ENCODE peak calls at places on chromosome 17, in seven cellular contexts. M is CD8-positive, alpha-beta T cell; Y is A549; K is RWPE1; T is fibroblast of pulmonary artery; W is esophagus muscularis mucosa; H is neural crest cell. B is an unnamed sample.
A peak's percentile ranks its signal among the peaks of the same experiment; 100 is the strongest.

GRCh38 chr17:68437979-68438877 is 19.1 kb downstream of the WIPI1 start:
- DNase-seq in W (no peak), K (no peak), Y (no peak), H (no peak), M (no peak), T (peak; percentile 45), B (no peak)

GRCh38 chr17:7296189-7296861 is 1.9 kb upstream of the YBX2 start:
- DNase-seq in M (peak; percentile 54), Y (peak; percentile 86), T (peak; percentile 82), K (peak; percentile 55), H (peak; percentile 87), W (peak; percentile 98), B (peak; percentile 90)

GRCh38 chr17:82952019-82952418 is 112.2 kb upstream of the ZNF750 start:
- DNase-seq in K (no peak), M (no peak), Y (no peak), T (no peak), H (no peak), W (no peak), B (peak; percentile 62)

GRCh38 chr17:27821318-27821717 is 21.0 kb upstream of the NOS2 start:
- DNase-seq in T (no peak), H (no peak), K (no peak), W (peak; percentile 17), M (no peak), Y (no peak), B (no peak)

GRCh38 chr17:42536048-42536371 is at the start of gene NAGLU:
- DNase-seq in T (peak; percentile 89), Y (peak; percentile 100), M (peak; percentile 72), H (peak; percentile 79), K (peak; percentile 96), W (peak; percentile 99), B (peak; percentile 93)

GRCh38 chr17:82963104-82963950 is 116.1 kb upstream of the METRNL start:
- DNase-seq in T (peak; percentile 81), M (peak; percentile 14), K (peak; percentile 25), W (peak; percentile 94), H (peak; percentile 71), Y (no peak), B (peak; percentile 79)

GRCh38 chr17:71114911-71115668 is 945.8 kb downstream of the KCNJ2 start:
- DNase-seq in T (no peak), W (no peak), M (no peak), Y (no peak), H (no peak), K (no peak), B (no peak)

GRCh38 chr17:73696251-73696650 is 52.0 kb upstream of the SDK2 start:
- DNase-seq in Y (no peak), M (no peak), T (no peak), K (no peak), W (no peak), H (no peak), B (no peak)

GRCh38 chr17:40622509-40622928 is 25.1 kb downstream of the SMARCE1 start:
- DNase-seq in Y (no peak), M (no peak), K (no peak), T (no peak), H (no peak), W (no peak), B (no peak)

GRCh38 chr17:77746391-77746790 is 212.1 kb upstream of the TNRC6C start:
- DNase-seq in M (no peak), K (no peak), H (no peak), T (no peak), Y (no peak), W (no peak), B (no peak)

DNA sequence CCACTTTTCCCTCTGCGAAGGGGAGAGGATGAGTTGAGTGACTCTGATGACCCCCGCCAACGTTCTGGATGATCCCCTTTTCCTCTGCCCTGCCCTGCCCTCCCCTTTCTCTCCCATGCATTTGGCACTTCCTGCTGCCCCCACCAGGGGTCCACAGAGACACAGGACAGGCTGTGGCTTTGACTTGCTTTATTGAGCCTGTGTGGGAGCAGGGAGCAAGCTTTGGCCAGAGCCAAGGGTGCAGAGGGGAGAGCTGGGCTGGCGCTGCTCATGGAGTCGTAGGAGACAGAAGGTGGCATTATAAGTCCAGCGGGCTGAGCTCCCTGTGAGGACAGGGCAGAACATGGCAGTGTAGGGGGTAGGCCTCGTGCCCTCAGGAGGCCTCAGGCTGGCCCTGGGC is 1.6 kb downstream of the PPY start:
- DNase-seq in Y (peak; percentile 57), K (no peak), H (peak; percentile 69), T (peak; percentile 39), M (no peak), W (no peak), B (no peak)
- TF ChIP-seq CTCF in Y (peak; percentile 37), K (peak; percentile 29), H (peak; percentile 65), T (peak; percentile 66), M (no peak), W (no peak), B (peak; percentile 77)

DNA sequence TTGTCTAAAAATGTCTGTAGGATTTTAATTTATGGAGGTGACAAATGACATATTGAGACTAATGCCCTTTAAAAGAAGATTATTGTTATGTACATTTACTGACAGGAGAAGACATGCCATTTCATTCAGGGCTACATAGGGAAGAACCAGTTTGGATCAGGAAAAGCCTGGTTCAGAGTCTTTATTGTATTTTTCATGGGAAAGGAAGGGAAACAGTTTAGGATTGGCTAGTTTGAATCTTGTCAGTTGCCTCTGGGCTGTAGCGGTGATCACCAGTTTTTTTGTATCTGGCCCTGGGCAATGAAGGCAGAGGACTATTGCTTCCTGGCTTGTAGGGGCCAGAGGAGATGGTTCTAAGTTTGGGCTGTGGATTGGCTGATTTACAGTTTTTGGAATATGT is 31.8 kb downstream of the NSRP1 start:
- DNase-seq in M (no peak), K (no peak), Y (no peak), T (no peak), H (no peak), W (no peak), B (no peak)
- TF ChIP-seq CTCF in M (no peak), K (no peak), Y (no peak), T (no peak), H (no peak), W (no peak), B (no peak)

GRCh38 chr17:69528035-69528434 is 113.5 kb downstream of the MAP2K6 start:
- DNase-seq in T (no peak), W (no peak), Y (no peak), H (no peak), M (no peak), K (no peak), B (no peak)
- TF ChIP-seq CTCF in T (no peak), W (no peak), Y (no peak), H (no peak), M (no peak), K (no peak), B (no peak)

GRCh38 chr17:45812102-45812501 is 28.0 kb downstream of the CRHR1 start:
- DNase-seq in Y (peak; percentile 40), M (no peak), H (no peak), K (no peak), T (peak; percentile 12), W (no peak), B (no peak)
- TF ChIP-seq CTCF in Y (peak; percentile 12), M (no peak), H (no peak), K (peak; percentile 27), T (peak; percentile 8), W (no peak), B (peak; percentile 34)

DNA sequence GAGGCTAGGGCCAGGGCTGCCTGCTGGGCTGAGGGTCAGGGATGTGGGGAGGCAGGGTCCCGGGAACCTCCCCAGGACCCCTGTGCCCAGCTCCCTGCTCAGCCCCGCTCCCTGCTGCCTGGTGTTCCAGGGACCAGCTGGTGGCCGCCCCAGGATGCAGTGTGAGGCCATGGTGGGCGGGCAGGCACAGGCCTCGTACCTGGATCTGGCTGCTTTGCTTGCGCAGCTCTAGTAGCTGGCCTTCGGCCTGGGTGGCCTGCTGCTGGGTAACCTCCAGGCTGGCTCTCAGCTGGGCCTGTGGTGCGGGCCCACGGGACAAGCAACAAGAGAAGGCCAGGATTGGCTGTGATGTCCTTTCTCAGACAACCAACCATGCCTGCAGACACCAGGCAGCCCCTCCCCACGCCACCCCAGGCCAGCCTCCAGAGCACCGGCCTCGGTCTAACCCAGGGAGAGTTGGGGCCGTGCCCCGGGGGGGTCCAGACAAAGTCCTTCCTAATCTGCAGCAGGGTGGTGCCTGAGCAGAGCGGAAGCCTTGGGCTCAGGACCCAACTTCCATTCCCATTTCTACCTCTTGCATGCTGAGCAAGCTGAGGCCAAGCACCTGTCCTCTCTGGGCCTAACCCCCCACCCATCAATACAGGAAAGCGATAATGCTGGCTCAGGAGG is 4.1 kb downstream of the TRIM65 start:
- DNase-seq in M (no peak), W (no peak), H (no peak), T (no peak), K (no peak), Y (no peak), B (no peak)
- TF ChIP-seq CTCF in M (no peak), W (no peak), H (no peak), T (no peak), K (no peak), Y (no peak), B (no peak)

DNA sequence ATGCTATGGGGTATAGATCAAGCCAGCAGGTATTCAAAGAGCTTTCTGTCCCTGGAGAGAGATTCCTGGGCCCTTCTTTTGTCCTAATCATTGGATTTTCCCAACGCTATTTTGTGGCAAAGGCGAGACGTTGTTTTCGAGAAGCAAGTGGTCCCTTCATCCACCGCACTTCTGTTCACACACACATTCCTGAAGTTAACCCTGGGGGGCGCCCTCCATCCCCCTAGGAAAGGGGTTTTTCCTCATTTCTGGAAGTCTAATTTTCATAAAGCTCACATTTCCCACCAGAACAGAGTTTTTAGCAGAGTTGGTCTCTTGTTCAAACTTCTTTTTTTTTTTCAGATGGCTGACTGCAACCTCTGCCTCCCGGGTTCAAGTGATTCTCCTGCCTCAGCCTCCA is 11.9 kb downstream of the SCGB1C2 start:
- DNase-seq in H (no peak), Y (no peak), M (no peak), K (no peak), T (no peak), W (no peak), B (peak; percentile 43)
- TF ChIP-seq CTCF in H (no peak), Y (no peak), M (no peak), K (no peak), T (no peak), W (no peak), B (no peak)

GRCh38 chr17:67359960-67360817 is 6.2 kb downstream of the PSMD12 start:
- DNase-seq in M (peak; percentile 26), W (no peak), T (peak; percentile 42), H (no peak), K (no peak), Y (peak; percentile 40), B (no peak)
- TF ChIP-seq CTCF in M (peak; percentile 63), W (peak; percentile 20), T (peak; percentile 39), H (no peak), K (no peak), Y (peak; percentile 32), B (peak; percentile 38)

GRCh38 chr17:30379303-30380105 is 777 bp downstream of the CPD start:
- DNase-seq in K (no peak), M (no peak), W (no peak), T (no peak), Y (peak; percentile 31), H (no peak), B (no peak)

GRCh38 chr17:30378191-30378796 is 433 bp upstream of the CPD start:
- DNase-seq in K (no peak), W (no peak), M (peak; percentile 38), Y (no peak), H (peak; percentile 29), T (peak; percentile 31), B (no peak)

GRCh38 chr17:30380106-30380420 is 1.3 kb downstream of the CPD start:
- DNase-seq in W (no peak), Y (no peak), H (no peak), K (no peak), T (peak; percentile 32), M (no peak), B (no peak)

GRCh38 chr17:30377574-30377973 is 1.2 kb upstream of the CPD start:
- DNase-seq in W (no peak), H (no peak), T (peak; percentile 31), Y (no peak), K (no peak), M (no peak), B (no peak)

GRCh38 chr17:30378797-30379302 is at the start of gene CPD:
- DNase-seq in Y (peak; percentile 96), K (peak; percentile 98), T (peak; percentile 95), W (peak; percentile 99), H (peak; percentile 97), M (peak; percentile 98), B (peak; percentile 99)
- TF ChIP-seq CTCF in Y (no peak), K (no peak), T (no peak), W (no peak), H (no peak), M (no peak), B (no peak)

B was measured in type B pancreatic cell.